ENCODE peak calls at places on chromosomes 5 and 9, in four cellular contexts. X is activated CD4-positive, alpha-beta T cell treated with anti-CD3 and anti-CD28 coated beads, Interleukin-2, amount 50 U/mL, for 4 hours; L is NCI-H1105; Q is bronchial epithelial cell. B is an unnamed sample.

GRCh38 chr5:140351609-140352334 is 5.4 kb upstream of the HBEGF start:
- DNase-seq in X (peak; percentile 35), L (peak; percentile 34), Q (peak; percentile 76), B (peak; percentile 94)

GRCh38 chr5:131466171-131466766 is 168.8 kb downstream of the RAPGEF6 start:
- DNase-seq in L (no peak), X (no peak), Q (peak; percentile 91), B (peak; percentile 49)

GRCh38 chr9:132418743-132419363 is 8.8 kb downstream of the CFAP77 start:
- DNase-seq in Q (no peak), L (no peak), X (no peak), B (no peak)

GRCh38 chr5:77389746-77390145 is 102.4 kb downstream of the WDR41 start:
- DNase-seq in L (no peak), Q (no peak), X (no peak), B (no peak)

GRCh38 chr5:116045821-116046220 is 13.5 kb downstream of the ARL14EPL start:
- DNase-seq in Q (no peak), X (no peak), L (no peak), B (no peak)

GRCh38 chr9:74478606-74479005 is 18.5 kb upstream of the RORB start:
- DNase-seq in Q (no peak), L (no peak), X (no peak), B (no peak)

GRCh38 chr5:36950586-36951457 is 74.3 kb downstream of the NIPBL start:
- DNase-seq in L (no peak), X (no peak), Q (peak; percentile 63), B (peak; percentile 83)

GRCh38 chr9:122386316-122386872 is 15.6 kb downstream of the PTGS1 start:
- DNase-seq in Q (no peak), L (no peak), X (no peak), B (no peak)

GRCh38 chr5:103464801-103465484 is 97.6 kb downstream of the NUDT12 start:
- DNase-seq in X (no peak), Q (no peak), L (no peak), B (peak; percentile 33)

GRCh38 chr9:82456621-82457020 is 468.0 kb downstream of the SPATA31D1 start:
- DNase-seq in Q (peak; percentile 71), L (no peak), X (no peak), B (peak; percentile 39)

GRCh38 chr5:140549237-140550144 is 2.0 kb downstream of the EIF4EBP3 start:
- DNase-seq in Q (no peak), X (no peak), L (no peak), B (no peak)

GRCh38 chr5:132770476-132771159 is 6.4 kb downstream of the SEPTIN8 start:
- DNase-seq in Q (no peak), L (no peak), X (no peak), B (no peak)

GRCh38 chr5:177469061-177469628 is 4.3 kb downstream of the DBN1 start:
- DNase-seq in X (no peak), L (no peak), Q (no peak), B (no peak)

GRCh38 chr9:81416476-81417298 is 272.7 kb downstream of the TLE1 start:
- DNase-seq in X (no peak), Q (no peak), L (no peak), B (no peak)

GRCh38 chr9:98887918-98888510 is 55.7 kb upstream of the COL15A1 start:
- DNase-seq in X (no peak), L (peak; percentile 81), Q (peak; percentile 17), B (peak; percentile 58)

GRCh38 chr9:102922526-102922925 is 72.6 kb upstream of the CYLC2 start:
- DNase-seq in X (no peak), Q (no peak), L (no peak), B (no peak)

GRCh38 chr5:175343292-175343691 is 100.7 kb downstream of the DRD1 start:
- DNase-seq in Q (peak; percentile 80), X (no peak), L (no peak), B (no peak)

GRCh38 chr5:143139585-143139984 is 263.9 kb downstream of the NR3C1 start:
- DNase-seq in L (no peak), Q (no peak), X (no peak), B (no peak)

GRCh38 chr9:81489048-81489447 is 200.3 kb downstream of the TLE1 start:
- DNase-seq in L (no peak), Q (no peak), X (no peak), B (no peak)

GRCh38 chr9:13215791-13216554 is 63.5 kb downstream of the MPDZ start:
- DNase-seq in L (no peak), X (no peak), Q (no peak), B (no peak)

GRCh38 chr5:17000296-17000939 is 64.3 kb upstream of the MYO10 start:
- DNase-seq in L (no peak), X (no peak), Q (peak; percentile 82), B (peak; percentile 99)

GRCh38 chr9:38125889-38126288 is 56.9 kb upstream of the SHB start:
- DNase-seq in L (no peak), Q (peak; percentile 68), X (no peak), B (peak; percentile 75)

GRCh38 chr9:121736147-121736721 is 84.8 kb downstream of the DAB2IP start:
- DNase-seq in L (no peak), X (no peak), Q (no peak), B (no peak)

GRCh38 chr9:107784235-107784958 is 294.8 kb upstream of the KLF4 start:
- DNase-seq in X (no peak), Q (peak; percentile 12), L (no peak), B (no peak)

B was measured in PC-3.